ENCODE peak calls at places on chromosomes 2 and 18, in nine cellular contexts. V, R, P, A, U, Q, I, X and T are unnamed samples.

GRCh38 chr2:168614291-168615018 is 158.4 kb downstream of the CERS6 start:
- DNase-seq in V (no peak), R (peak), P (no peak), A (no peak), U (no peak), Q (no peak), I (no peak), X (no peak), T (peak)

GRCh38 chr18:77765468-77765867 is 515.8 kb downstream of the GALR1 start:
- DNase-seq in V (no peak), R (no peak), P (peak), A (no peak), U (no peak), Q (no peak), I (no peak), X (no peak), T (peak)

GRCh38 chr2:163799807-163800206 is 64.0 kb upstream of the FIGN start:
- DNase-seq in V (no peak), R (no peak), P (no peak), A (no peak), U (no peak), Q (no peak), I (no peak), X (no peak), T (no peak)

GRCh38 chr2:37376421-37377186 is 32.2 kb downstream of the QPCT start:
- DNase-seq in V (peak), R (peak), P (peak), A (peak), U (peak), Q (no peak), I (peak), X (no peak), T (peak)

GRCh38 chr2:219026946-219027345 is 14.4 kb downstream of the CFAP65 start:
- DNase-seq in V (no peak), R (no peak), P (no peak), A (no peak), U (no peak), Q (no peak), I (no peak), X (no peak), T (no peak)

GRCh38 chr2:233711312-233712008 is 1.2 kb upstream of the UGT1A5 start:
- DNase-seq in V (peak), R (peak), P (peak), A (peak), U (no peak), Q (peak), I (peak), X (peak), T (peak)

GRCh38 chr2:168717790-168718502 is 84.5 kb upstream of the NOSTRIN start:
- DNase-seq in V (no peak), R (no peak), P (no peak), A (no peak), U (no peak), Q (no peak), I (no peak), X (no peak), T (peak)

GRCh38 chr18:8537400-8537799 is 71.8 kb upstream of the RAB12 start:
- DNase-seq in V (no peak), R (no peak), P (no peak), A (no peak), U (no peak), Q (no peak), I (no peak), X (no peak), T (no peak)

GRCh38 chr2:43692428-43692994 is 16.3 kb upstream of the C1GALT1C1L start:
- DNase-seq in V (no peak), R (no peak), P (no peak), A (no peak), U (no peak), Q (no peak), I (no peak), X (no peak), T (no peak)

GRCh38 chr2:218992703-218993344 is 398 bp downstream of the CRYBA2 start:
- DNase-seq in V (no peak), R (no peak), P (no peak), A (no peak), U (no peak), Q (no peak), I (no peak), X (no peak), T (no peak)

GRCh38 chr2:168192839-168193616 is 54.4 kb downstream of the STK39 start:
- DNase-seq in V (no peak), R (peak), P (no peak), A (no peak), U (no peak), Q (no peak), I (no peak), X (no peak), T (peak)

GRCh38 chr18:26438980-26439379 is 109.4 kb downstream of the KCTD1 start:
- DNase-seq in V (no peak), R (peak), P (no peak), A (no peak), U (no peak), Q (no peak), I (no peak), X (no peak), T (peak)

GRCh38 chr2:205580591-205580990 is 101.7 kb upstream of the NRP2 start:
- DNase-seq in V (peak), R (no peak), P (no peak), A (peak), U (no peak), Q (no peak), I (no peak), X (no peak), T (no peak)

GRCh38 chr2:236507393-236508085 is 62.1 kb upstream of the ACKR3 start:
- DNase-seq in V (no peak), R (no peak), P (peak), A (no peak), U (no peak), Q (no peak), I (no peak), X (peak), T (no peak)

GRCh38 chr2:112627060-112628040 is 18.4 kb upstream of the SLC20A1 start:
- DNase-seq in V (peak), R (no peak), P (no peak), A (peak), U (no peak), Q (no peak), I (peak), X (peak), T (no peak)

GRCh38 chr18:7524786-7525185 is 42.3 kb upstream of the PTPRM start:
- DNase-seq in V (no peak), R (no peak), P (no peak), A (no peak), U (no peak), Q (no peak), I (no peak), X (no peak), T (no peak)

GRCh38 chr2:7777668-7778067 is 860.5 kb downstream of the RNF144A start:
- DNase-seq in V (no peak), R (no peak), P (no peak), A (no peak), U (no peak), Q (no peak), I (no peak), X (no peak), T (no peak)

GRCh38 chr18:41674466-41674865 is 280.6 kb upstream of the PIK3C3 start:
- DNase-seq in V (no peak), R (no peak), P (no peak), A (no peak), U (no peak), Q (no peak), I (no peak), X (no peak), T (no peak)

GRCh38 chr2:147683380-147683779 is 161.4 kb upstream of the ACVR2A start:
- DNase-seq in V (no peak), R (no peak), P (no peak), A (no peak), U (no peak), Q (no peak), I (no peak), X (no peak), T (no peak)

GRCh38 chr2:207823865-207824264 is 54.2 kb upstream of the FZD5 start:
- DNase-seq in V (no peak), R (no peak), P (no peak), A (no peak), U (no peak), Q (no peak), I (no peak), X (no peak), T (no peak)

GRCh38 chr2:31270136-31270535 is 36.2 kb downstream of the EHD3 start:
- DNase-seq in V (peak), R (no peak), P (no peak), A (peak), U (no peak), Q (no peak), I (no peak), X (no peak), T (peak)

GRCh38 chr2:138919336-138919735 is 139.1 kb upstream of the NXPH2 start:
- DNase-seq in V (no peak), R (no peak), P (no peak), A (no peak), U (no peak), Q (no peak), I (no peak), X (no peak), T (no peak)

GRCh38 chr2:196278491-196278911 is 107.1 kb upstream of the STK17B start:
- DNase-seq in V (peak), R (no peak), P (no peak), A (peak), U (no peak), Q (no peak), I (no peak), X (no peak), T (no peak)

GRCh38 chr2:12797815-12798214 is 81.1 kb downstream of the TRIB2 start:
- DNase-seq in V (peak), R (no peak), P (no peak), A (peak), U (no peak), Q (no peak), I (no peak), X (no peak), T (peak)

GRCh38 chr2:221895366-221896121 is 323.4 kb upstream of the EPHA4 start:
- DNase-seq in V (peak), R (no peak), P (no peak), A (no peak), U (no peak), Q (no peak), I (no peak), X (no peak), T (no peak)

GRCh38 chr18:54284967-54285785 is 15.9 kb downstream of the POLI start:
- DNase-seq in V (peak), R (no peak), P (no peak), A (peak), U (peak), Q (no peak), I (no peak), X (peak), T (peak)

GRCh38 chr18:8942021-8942908 is 160.2 kb upstream of the NDUFV2 start:
- DNase-seq in V (no peak), R (peak), P (no peak), A (no peak), U (no peak), Q (no peak), I (no peak), X (no peak), T (no peak)

GRCh38 chr2:235695602-235695895 is 201.7 kb downstream of the AGAP1 start:
- DNase-seq in V (no peak), R (no peak), P (no peak), A (no peak), U (no peak), Q (no peak), I (no peak), X (no peak), T (no peak)

GRCh38 chr18:37578886-37579513 is 13.4 kb upstream of the CELF4 start:
- DNase-seq in V (peak), R (peak), P (no peak), A (no peak), U (no peak), Q (no peak), I (peak), X (no peak), T (peak)

GRCh38 chr18:54279477-54280205 is 10.3 kb downstream of the POLI start:
- DNase-seq in V (no peak), R (no peak), P (no peak), A (no peak), U (no peak), Q (no peak), I (no peak), X (no peak), T (no peak)

GRCh38 chr2:58484201-58484600 is 243.1 kb upstream of the FANCL start:
- DNase-seq in V (peak), R (no peak), P (no peak), A (no peak), U (no peak), Q (no peak), I (no peak), X (no peak), T (no peak)

GRCh38 chr2:73776869-73777519 is 2.9 kb downstream of the DUSP11 start:
- DNase-seq in V (peak), R (no peak), P (no peak), A (peak), U (no peak), Q (no peak), I (peak), X (no peak), T (no peak)

GRCh38 chr18:79639072-79639829 is 40.4 kb upstream of the CTDP1 start:
- DNase-seq in V (no peak), R (no peak), P (no peak), A (no peak), U (no peak), Q (no peak), I (no peak), X (no peak), T (peak)

GRCh38 chr18:54880706-54881105 is 52.4 kb downstream of the RAB27B start:
- DNase-seq in V (peak), R (no peak), P (no peak), A (peak), U (no peak), Q (no peak), I (peak), X (no peak), T (no peak)

GRCh38 chr2:68225119-68225632 is 27.2 kb downstream of the PPP3R1 start:
- DNase-seq in V (peak), R (peak), P (no peak), A (no peak), U (no peak), Q (no peak), I (peak), X (no peak), T (no peak)

GRCh38 chr2:11157731-11158130 is 2.5 kb downstream of the SLC66A3 start:
- DNase-seq in V (no peak), R (no peak), P (no peak), A (no peak), U (no peak), Q (no peak), I (no peak), X (no peak), T (no peak)

GRCh38 chr2:11157296-11157695 is 2.0 kb downstream of the SLC66A3 start:
- DNase-seq in V (no peak), R (no peak), P (no peak), A (no peak), U (no peak), Q (no peak), I (no peak), X (no peak), T (no peak)

GRCh38 chr2:11155326-11156059 is at the start of gene SLC66A3:
- DNase-seq in V (peak), R (peak), P (no peak), A (peak), U (peak), Q (no peak), I (peak), X (no peak), T (peak)

GRCh38 chr2:11154460-11155325 is 574 bp upstream of the SLC66A3 start:
- DNase-seq in V (peak), R (peak), P (peak), A (peak), U (peak), Q (peak), I (peak), X (peak), T (peak)

GRCh38 chr2:11156396-11157075 is 1.3 kb downstream of the SLC66A3 start:
- DNase-seq in V (no peak), R (no peak), P (no peak), A (no peak), U (no peak), Q (no peak), I (no peak), X (no peak), T (no peak)
- H3K4me3 ChIP-seq in V (no peak), R (peak), P (no peak), A (no peak), U (no peak), Q (peak), I (peak), X (no peak), T (peak)

GRCh38 chr2:32342811-32343210 is 14.0 kb upstream of the BIRC6 start:
- DNase-seq in V (no peak), R (no peak), P (no peak), A (no peak), U (no peak), Q (no peak), I (no peak), X (peak), T (no peak)
- H3K4me3 ChIP-seq in V (no peak), R (no peak), P (no peak), A (no peak), U (no peak), Q (no peak), I (no peak), X (no peak), T (no peak)

GRCh38 chr18:22934789-22935188 is 1.7 kb downstream of the RBBP8 start:
- DNase-seq in V (no peak), R (no peak), P (no peak), A (no peak), U (no peak), Q (no peak), I (no peak), X (no peak), T (no peak)
- H3K4me3 ChIP-seq in V (no peak), R (peak), P (no peak), A (no peak), U (peak), Q (no peak), I (peak), X (no peak), T (peak)

GRCh38 chr2:28339516-28340175 is 53.0 kb upstream of the FOSL2 start:
- DNase-seq in V (no peak), R (no peak), P (no peak), A (no peak), U (no peak), Q (no peak), I (no peak), X (no peak), T (no peak)

GRCh38 chr2:28336993-28337627 is 55.5 kb upstream of the FOSL2 start:
- DNase-seq in V (no peak), R (no peak), P (no peak), A (no peak), U (no peak), Q (no peak), I (no peak), X (no peak), T (no peak)

GRCh38 chr2:28336264-28336992 is 56.2 kb upstream of the FOSL2 start:
- DNase-seq in V (no peak), R (no peak), P (no peak), A (no peak), U (no peak), Q (no peak), I (no peak), X (no peak), T (no peak)

GRCh38 chr2:28338754-28339325 is 53.8 kb upstream of the FOSL2 start:
- DNase-seq in V (no peak), R (no peak), P (no peak), A (no peak), U (no peak), Q (no peak), I (no peak), X (no peak), T (no peak)

GRCh38 chr2:28338046-28338753 is 54.5 kb upstream of the FOSL2 start:
- DNase-seq in V (peak), R (no peak), P (peak), A (peak), U (no peak), Q (no peak), I (peak), X (peak), T (no peak)
- H3K4me3 ChIP-seq in V (no peak), R (no peak), P (no peak), A (no peak), U (no peak), Q (no peak), I (no peak), X (no peak), T (no peak)

GRCh38 chr2:174632847-174633620 is 35.4 kb upstream of the WIPF1 start:
- DNase-seq in V (no peak), R (peak), P (no peak), A (no peak), U (no peak), Q (no peak), I (no peak), X (no peak), T (peak)
- H3K4me3 ChIP-seq in V (no peak), R (peak), P (no peak), A (peak), U (peak), Q (peak), I (no peak), X (no peak), T (peak)

DNA sequence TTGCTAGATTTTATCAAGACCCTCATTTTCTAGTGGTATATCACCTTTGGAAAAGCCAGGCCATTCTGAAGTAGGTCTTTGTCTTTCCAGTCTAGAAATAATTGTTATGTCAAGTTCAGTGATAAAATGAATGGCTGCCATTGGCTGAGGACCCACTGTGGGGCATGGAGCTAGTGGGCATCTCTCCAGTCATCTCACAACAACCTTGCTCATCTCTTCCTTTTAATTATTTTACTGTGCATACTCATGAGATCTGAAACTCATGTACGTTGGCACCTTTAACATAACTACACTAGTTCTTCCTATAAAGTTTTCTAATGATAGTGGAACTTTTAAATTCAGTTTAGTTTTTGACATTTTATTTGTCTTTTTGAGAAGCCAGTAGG is 240.9 kb downstream of the SLC8A1 start:
- DNase-seq in V (no peak), R (no peak), P (no peak), A (no peak), U (no peak), Q (no peak), I (no peak), X (no peak), T (no peak)
- H3K4me3 ChIP-seq in V (no peak), R (no peak), P (no peak), A (no peak), U (no peak), Q (no peak), I (no peak), X (no peak), T (no peak)

GRCh38 chr18:61890344-61890743 is 2.5 kb downstream of the RNF152 start:
- DNase-seq in V (no peak), R (no peak), P (no peak), A (no peak), U (no peak), Q (no peak), I (no peak), X (no peak), T (no peak)

GRCh38 chr18:61893304-61893970 is 630 bp upstream of the RNF152 start:
- DNase-seq in V (peak), R (no peak), P (peak), A (peak), U (no peak), Q (no peak), I (no peak), X (peak), T (peak)

GRCh38 chr18:61891271-61891670 is 1.5 kb downstream of the RNF152 start:
- DNase-seq in V (no peak), R (no peak), P (no peak), A (no peak), U (no peak), Q (no peak), I (no peak), X (no peak), T (no peak)

GRCh38 chr18:61892683-61893303 is at the start of gene RNF152:
- DNase-seq in V (peak), R (no peak), P (peak), A (no peak), U (no peak), Q (no peak), I (no peak), X (peak), T (no peak)

GRCh38 chr18:61891874-61892273 is 933 bp downstream of the RNF152 start:
- DNase-seq in V (no peak), R (no peak), P (no peak), A (no peak), U (no peak), Q (no peak), I (no peak), X (no peak), T (no peak)
- H3K4me3 ChIP-seq in V (no peak), R (no peak), P (no peak), A (peak), U (no peak), Q (no peak), I (peak), X (no peak), T (no peak)

DNA sequence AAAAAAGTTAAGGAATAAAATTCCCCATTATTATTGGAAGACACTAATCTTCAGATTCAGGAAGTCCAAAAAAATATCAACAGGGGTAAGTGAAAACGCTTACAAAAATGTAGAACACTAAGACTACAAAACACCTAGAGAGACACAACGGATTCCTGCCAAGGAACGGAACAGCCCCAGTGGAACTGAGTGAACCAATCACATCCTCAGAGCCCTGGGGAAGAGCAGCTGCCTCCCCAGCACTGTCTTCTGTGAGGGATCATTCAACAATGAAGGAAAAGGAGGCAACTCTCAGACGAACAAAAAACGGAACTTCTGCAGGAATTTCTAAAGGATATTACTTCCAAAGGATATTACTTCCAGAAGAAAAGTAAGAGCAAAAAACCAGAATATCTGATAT is 82.0 kb downstream of the HDAC4 start:
- DNase-seq in V (peak), R (no peak), P (no peak), A (no peak), U (no peak), Q (no peak), I (no peak), X (peak), T (no peak)
- H3K4me3 ChIP-seq in V (no peak), R (no peak), P (no peak), A (no peak), U (no peak), Q (peak), I (no peak), X (no peak), T (no peak)

GRCh38 chr2:135756692-135757091 is 15.0 kb downstream of the UBXN4 start:
- DNase-seq in V (no peak), R (no peak), P (no peak), A (no peak), U (no peak), Q (no peak), I (no peak), X (no peak), T (no peak)
- H3K4me3 ChIP-seq in V (no peak), R (no peak), P (no peak), A (no peak), U (no peak), Q (no peak), I (no peak), X (no peak), T (no peak)